ENCODE peak calls at places on chromosomes 3 and 15, in five cellular contexts. One of them, this sample, is unnamed.

GRCh38 chr3:58824777-58825176 is 158.2 kb upstream of the FAM3D start:
- DNase-seq in Peyer's patch: no peak
- DNase-seq in neuronal stem cell: no peak
- DNase-seq in aorta: no peak
- DNase-seq in brain microvascular endothelial cell: no peak
- DNase-seq in this sample: no peak

GRCh38 chr3:123620338-123620737 is 35.5 kb upstream of the HACD2 start:
- DNase-seq in Peyer's patch: no peak
- DNase-seq in neuronal stem cell: no peak
- DNase-seq in aorta: no peak
- DNase-seq in brain microvascular endothelial cell: no peak
- DNase-seq in this sample: no peak

GRCh38 chr3:13818919-13819318 is 61.0 kb downstream of the WNT7A start:
- DNase-seq in Peyer's patch: no peak
- DNase-seq in neuronal stem cell: no peak
- DNase-seq in aorta: no peak
- DNase-seq in brain microvascular endothelial cell: no peak
- DNase-seq in this sample: no peak

GRCh38 chr15:20352241-20353200 is 189.1 kb downstream of the GOLGA6L6 start:
- DNase-seq in Peyer's patch: peak
- DNase-seq in neuronal stem cell: no peak
- DNase-seq in aorta: peak
- DNase-seq in brain microvascular endothelial cell: no peak
- DNase-seq in this sample: no peak

GRCh38 chr3:59425942-59426341 is 376.1 kb upstream of the CFAP20DC start:
- DNase-seq in Peyer's patch: no peak
- DNase-seq in neuronal stem cell: no peak
- DNase-seq in aorta: no peak
- DNase-seq in brain microvascular endothelial cell: no peak
- DNase-seq in this sample: no peak

GRCh38 chr15:62298811-62299210 is 133.7 kb upstream of the C2CD4B start:
- DNase-seq in Peyer's patch: no peak
- DNase-seq in neuronal stem cell: no peak
- DNase-seq in aorta: no peak
- DNase-seq in brain microvascular endothelial cell: no peak
- DNase-seq in this sample: no peak

GRCh38 chr3:165827233-165827632 is 10.0 kb downstream of the BCHE start:
- DNase-seq in Peyer's patch: no peak
- DNase-seq in neuronal stem cell: no peak
- DNase-seq in aorta: no peak
- DNase-seq in brain microvascular endothelial cell: no peak
- DNase-seq in this sample: no peak

GRCh38 chr3:197249542-197249941 is 48.9 kb downstream of the DLG1 start:
- DNase-seq in Peyer's patch: no peak
- DNase-seq in neuronal stem cell: no peak
- DNase-seq in aorta: no peak
- DNase-seq in brain microvascular endothelial cell: no peak
- DNase-seq in this sample: no peak

GRCh38 chr15:69415381-69415780 is 1.2 kb downstream of the KIF23 start:
- DNase-seq in Peyer's patch: no peak
- DNase-seq in neuronal stem cell: no peak
- DNase-seq in aorta: no peak
- DNase-seq in brain microvascular endothelial cell: no peak
- DNase-seq in this sample: no peak

GRCh38 chr15:90046846-90047481 is 45.8 kb downstream of the ZNF710 start:
- DNase-seq in Peyer's patch: peak
- DNase-seq in neuronal stem cell: no peak
- DNase-seq in aorta: no peak
- DNase-seq in brain microvascular endothelial cell: no peak
- DNase-seq in this sample: no peak
- H3K4me3 ChIP-seq in Peyer's patch: no peak
- H3K4me3 ChIP-seq in neuronal stem cell: no peak
- H3K4me3 ChIP-seq in aorta: no peak
- H3K4me3 ChIP-seq in brain microvascular endothelial cell: no peak
- H3K4me3 ChIP-seq in this sample: no peak

DNA sequence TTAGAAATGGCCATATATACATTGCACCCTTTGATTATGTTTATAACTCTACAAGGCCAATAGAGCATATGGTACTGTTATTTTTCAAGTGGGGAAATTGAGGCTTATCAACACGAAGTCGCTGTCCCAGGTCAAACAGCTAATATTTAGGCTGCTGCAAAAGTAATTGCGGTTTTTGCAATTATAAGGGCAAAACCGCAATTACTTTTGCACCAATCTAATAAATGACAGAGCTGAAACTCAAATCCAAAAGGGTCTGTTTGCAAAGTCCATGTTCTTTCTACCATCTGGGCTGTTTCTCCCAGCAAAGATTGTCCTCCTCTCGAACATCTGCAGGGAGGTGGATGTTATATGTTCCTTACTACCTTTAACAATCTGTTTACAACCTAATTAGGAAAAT is 147.2 kb downstream of the CADPS start:
- DNase-seq in Peyer's patch: no peak
- DNase-seq in neuronal stem cell: no peak
- DNase-seq in aorta: no peak
- DNase-seq in brain microvascular endothelial cell: no peak
- DNase-seq in this sample: no peak
- H3K4me3 ChIP-seq in Peyer's patch: no peak
- H3K4me3 ChIP-seq in neuronal stem cell: no peak
- H3K4me3 ChIP-seq in aorta: no peak
- H3K4me3 ChIP-seq in brain microvascular endothelial cell: no peak
- H3K4me3 ChIP-seq in this sample: no peak

GRCh38 chr15:36942248-36942827 is 158.0 kb downstream of the MEIS2 start:
- DNase-seq in Peyer's patch: no peak
- DNase-seq in neuronal stem cell: no peak
- DNase-seq in aorta: no peak
- DNase-seq in brain microvascular endothelial cell: no peak
- DNase-seq in this sample: no peak
- H3K4me3 ChIP-seq in Peyer's patch: no peak
- H3K4me3 ChIP-seq in neuronal stem cell: no peak
- H3K4me3 ChIP-seq in aorta: no peak
- H3K4me3 ChIP-seq in brain microvascular endothelial cell: no peak
- H3K4me3 ChIP-seq in this sample: no peak

GRCh38 chr15:98854496-98854895 is 153.1 kb downstream of the PGPEP1L start:
- DNase-seq in Peyer's patch: no peak
- DNase-seq in neuronal stem cell: no peak
- DNase-seq in aorta: peak
- DNase-seq in brain microvascular endothelial cell: no peak
- DNase-seq in this sample: no peak
- H3K4me3 ChIP-seq in Peyer's patch: no peak
- H3K4me3 ChIP-seq in neuronal stem cell: no peak
- H3K4me3 ChIP-seq in aorta: no peak
- H3K4me3 ChIP-seq in brain microvascular endothelial cell: no peak
- H3K4me3 ChIP-seq in this sample: no peak

GRCh38 chr3:156682963-156683362 is 8.6 kb downstream of the TIPARP start:
- DNase-seq in Peyer's patch: no peak
- DNase-seq in neuronal stem cell: no peak
- DNase-seq in aorta: no peak
- DNase-seq in brain microvascular endothelial cell: no peak
- DNase-seq in this sample: no peak
- H3K4me3 ChIP-seq in Peyer's patch: no peak
- H3K4me3 ChIP-seq in neuronal stem cell: no peak
- H3K4me3 ChIP-seq in aorta: no peak
- H3K4me3 ChIP-seq in brain microvascular endothelial cell: no peak
- H3K4me3 ChIP-seq in this sample: no peak

DNA sequence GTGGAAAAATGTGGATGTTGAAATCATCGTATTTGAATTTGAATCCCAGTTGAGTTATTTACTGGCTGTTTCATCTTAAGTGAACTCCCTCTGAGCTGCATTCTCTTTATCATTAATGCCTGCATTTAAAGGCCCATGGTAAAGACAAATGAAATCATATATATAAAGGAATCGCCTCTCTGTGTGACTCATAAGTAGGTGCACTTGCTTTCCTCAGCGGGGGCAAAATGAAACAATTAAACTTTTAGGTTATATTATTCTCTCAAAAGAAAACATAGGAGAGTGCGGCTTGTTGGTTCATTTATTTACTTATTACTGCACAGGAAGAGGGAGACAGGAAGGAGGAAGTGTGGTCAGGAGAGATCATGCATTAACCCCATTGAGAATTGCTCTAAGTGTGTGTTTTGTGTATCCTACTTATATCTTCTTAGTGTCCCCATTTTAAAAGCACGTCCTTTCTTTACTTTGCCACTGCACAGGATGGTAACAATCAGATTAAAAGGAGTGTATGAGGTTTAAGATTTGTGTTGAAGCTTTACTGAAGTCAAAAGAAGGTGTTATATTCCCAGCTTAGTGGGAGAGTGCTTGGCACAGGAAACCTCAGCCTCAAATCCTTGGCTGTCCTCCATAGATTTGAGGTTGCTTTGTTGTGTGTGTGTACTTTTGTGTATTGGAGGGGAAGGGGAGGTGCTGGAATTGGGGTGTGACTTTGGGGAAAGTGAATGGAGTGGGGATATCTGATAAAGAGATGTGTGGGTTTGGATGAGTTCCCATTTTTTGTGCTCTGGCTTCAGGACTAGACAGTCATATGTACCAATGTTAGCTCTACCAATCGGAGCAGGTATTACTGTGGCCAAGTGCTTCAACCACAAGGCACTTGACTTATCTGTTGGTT is 595.8 kb upstream of the NR2F2 start:
- DNase-seq in Peyer's patch: no peak
- DNase-seq in neuronal stem cell: no peak
- DNase-seq in aorta: no peak
- DNase-seq in brain microvascular endothelial cell: peak
- DNase-seq in this sample: no peak
- H3K4me3 ChIP-seq in Peyer's patch: no peak
- H3K4me3 ChIP-seq in neuronal stem cell: no peak
- H3K4me3 ChIP-seq in aorta: no peak
- H3K4me3 ChIP-seq in brain microvascular endothelial cell: no peak
- H3K4me3 ChIP-seq in this sample: no peak

GRCh38 chr15:40083756-40084101 is 24.9 kb downstream of the BMF start:
- DNase-seq in Peyer's patch: no peak
- DNase-seq in neuronal stem cell: no peak
- DNase-seq in aorta: no peak
- DNase-seq in brain microvascular endothelial cell: no peak
- DNase-seq in this sample: no peak

GRCh38 chr15:40082195-40082868 is 26.3 kb downstream of the BMF start:
- DNase-seq in Peyer's patch: peak
- DNase-seq in neuronal stem cell: no peak
- DNase-seq in aorta: no peak
- DNase-seq in brain microvascular endothelial cell: no peak
- DNase-seq in this sample: no peak

GRCh38 chr15:40080847-40081246 is 27.8 kb downstream of the BMF start:
- DNase-seq in Peyer's patch: no peak
- DNase-seq in neuronal stem cell: no peak
- DNase-seq in aorta: no peak
- DNase-seq in brain microvascular endothelial cell: no peak
- DNase-seq in this sample: no peak

GRCh38 chr15:40080104-40080503 is 28.6 kb downstream of the BMF start:
- DNase-seq in Peyer's patch: no peak
- DNase-seq in neuronal stem cell: no peak
- DNase-seq in aorta: no peak
- DNase-seq in brain microvascular endothelial cell: no peak
- DNase-seq in this sample: no peak

DNA sequence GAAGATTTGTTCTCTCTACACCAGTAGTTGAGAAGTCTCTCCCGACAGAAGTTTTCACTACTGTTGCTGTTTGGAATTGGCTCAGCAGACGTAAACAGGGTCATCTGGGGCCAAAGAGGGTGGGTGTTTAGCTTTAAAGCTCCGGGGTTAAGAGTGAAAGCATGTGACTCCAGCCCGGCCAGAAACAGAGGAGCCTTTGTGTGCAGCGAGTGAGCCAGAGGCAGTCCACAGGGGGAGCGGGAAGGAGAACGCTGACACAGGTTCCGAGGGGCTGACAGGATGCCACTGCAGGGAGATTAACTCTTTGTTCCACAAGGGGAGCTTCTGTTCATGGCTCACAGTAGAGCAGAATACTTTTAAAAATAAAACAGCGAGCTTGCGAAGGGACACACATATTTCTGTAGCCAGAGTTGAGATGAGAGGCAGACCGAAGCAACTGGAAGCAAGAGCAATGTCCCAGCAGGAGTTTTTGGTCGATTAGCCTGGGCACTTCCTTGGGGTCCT is 26.9 kb downstream of the BMF start:
- DNase-seq in Peyer's patch: no peak
- DNase-seq in neuronal stem cell: peak
- DNase-seq in aorta: peak
- DNase-seq in brain microvascular endothelial cell: peak
- DNase-seq in this sample: no peak
- H3K4me3 ChIP-seq in Peyer's patch: no peak
- H3K4me3 ChIP-seq in neuronal stem cell: no peak
- H3K4me3 ChIP-seq in aorta: no peak
- H3K4me3 ChIP-seq in brain microvascular endothelial cell: peak
- H3K4me3 ChIP-seq in this sample: peak

GRCh38 chr15:64245405-64245804 is 82.6 kb upstream of the PPIB start:
- DNase-seq in Peyer's patch: no peak
- DNase-seq in neuronal stem cell: no peak
- DNase-seq in aorta: no peak
- DNase-seq in brain microvascular endothelial cell: no peak
- DNase-seq in this sample: no peak

GRCh38 chr15:64247535-64247905 is 84.7 kb upstream of the PPIB start:
- DNase-seq in Peyer's patch: no peak
- DNase-seq in neuronal stem cell: no peak
- DNase-seq in aorta: no peak
- DNase-seq in brain microvascular endothelial cell: no peak
- DNase-seq in this sample: no peak

GRCh38 chr15:64247906-64248541 is 85.2 kb upstream of the PPIB start:
- DNase-seq in Peyer's patch: no peak
- DNase-seq in neuronal stem cell: peak
- DNase-seq in aorta: no peak
- DNase-seq in brain microvascular endothelial cell: peak
- DNase-seq in this sample: peak

GRCh38 chr15:64249406-64249805 is 86.6 kb upstream of the PPIB start:
- DNase-seq in Peyer's patch: no peak
- DNase-seq in neuronal stem cell: no peak
- DNase-seq in aorta: no peak
- DNase-seq in brain microvascular endothelial cell: no peak
- DNase-seq in this sample: no peak

GRCh38 chr15:64246364-64247189 is 83.8 kb upstream of the PPIB start:
- DNase-seq in Peyer's patch: no peak
- DNase-seq in neuronal stem cell: peak
- DNase-seq in aorta: no peak
- DNase-seq in brain microvascular endothelial cell: peak
- DNase-seq in this sample: peak
- H3K4me3 ChIP-seq in Peyer's patch: no peak
- H3K4me3 ChIP-seq in neuronal stem cell: no peak
- H3K4me3 ChIP-seq in aorta: no peak
- H3K4me3 ChIP-seq in brain microvascular endothelial cell: no peak
- H3K4me3 ChIP-seq in this sample: no peak

DNA sequence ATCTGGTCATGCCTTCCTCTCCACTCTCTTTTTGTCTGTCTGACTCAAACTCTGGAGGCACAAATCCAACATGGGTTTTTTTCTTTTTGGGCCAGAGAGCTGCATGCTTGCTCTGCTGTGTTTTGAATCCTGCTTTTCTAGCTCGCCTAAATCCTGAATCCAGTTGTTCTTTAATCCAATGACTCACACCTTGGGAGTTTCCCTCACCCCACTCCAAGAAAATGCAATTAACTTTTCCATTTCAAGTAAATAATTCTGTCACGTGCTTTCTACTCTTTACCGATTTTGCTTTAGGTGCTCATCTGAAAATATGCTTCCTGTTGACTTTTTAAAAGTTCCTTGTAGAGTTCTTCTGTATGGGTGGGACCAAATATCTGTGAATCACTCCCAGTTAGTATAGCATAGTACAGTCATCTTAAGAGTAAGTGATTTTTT is 47.6 kb downstream of the SLMAP start:
- DNase-seq in Peyer's patch: no peak
- DNase-seq in neuronal stem cell: no peak
- DNase-seq in aorta: no peak
- DNase-seq in brain microvascular endothelial cell: peak
- DNase-seq in this sample: peak
- H3K4me3 ChIP-seq in Peyer's patch: no peak
- H3K4me3 ChIP-seq in neuronal stem cell: no peak
- H3K4me3 ChIP-seq in aorta: no peak
- H3K4me3 ChIP-seq in brain microvascular endothelial cell: no peak
- H3K4me3 ChIP-seq in this sample: no peak

This sample was measured in skeletal muscle cell.